ENCODE peak calls at places on chromosomes 3 and 15, in ten cellular contexts. O, N, B, L, Z, W, K, G, P and I are unnamed samples.

GRCh38 chr3:15113468-15113867 is 14.5 kb upstream of the RBSN start:
- DNase-seq in G (no peak), O (no peak), L (no peak), P (no peak), W (no peak), B (no peak), N (no peak), Z (no peak), K (no peak), I (no peak)

GRCh38 chr15:61155741-61156700 is 73.1 kb downstream of the RORA start:
- DNase-seq in O (peak), L (no peak), W (no peak), N (no peak), P (no peak), Z (no peak), B (peak), K (no peak), G (no peak), I (no peak)

GRCh38 chr3:195425849-195426248 is 17.0 kb downstream of the ACAP2 start:
- DNase-seq in K (no peak), O (no peak), P (no peak), G (no peak), L (no peak), W (no peak), N (no peak), B (no peak), Z (no peak), I (no peak)

GRCh38 chr15:44735482-44736260 is 657 bp upstream of the TRIM69 start:
- DNase-seq in Z (no peak), L (no peak), P (no peak), B (no peak), O (no peak), K (no peak), G (no peak), W (no peak), N (no peak), I (no peak)

GRCh38 chr15:40307421-40308165 is at the start of gene PLCB2:
- DNase-seq in W (no peak), G (no peak), Z (no peak), L (peak), O (no peak), P (peak), B (no peak), K (no peak), N (no peak), I (peak)

GRCh38 chr3:8497582-8497981 is 4.0 kb upstream of the LMCD1 start:
- DNase-seq in Z (no peak), P (no peak), O (peak), G (no peak), K (no peak), L (no peak), W (no peak), B (peak), N (no peak), I (no peak)

GRCh38 chr3:14352002-14352627 is 50.3 kb upstream of the SLC6A6 start:
- DNase-seq in L (peak), N (no peak), K (no peak), G (no peak), Z (no peak), W (no peak), B (no peak), P (no peak), O (peak), I (no peak)

GRCh38 chr3:22089284-22089683 is 338.3 kb upstream of the ZNF385D start:
- DNase-seq in B (peak), O (peak), K (no peak), P (no peak), G (no peak), Z (no peak), L (peak), N (no peak), W (no peak), I (no peak)

GRCh38 chr3:186002884-186003472 is 65.2 kb upstream of the TRA2B start:
- DNase-seq in N (no peak), K (peak), P (no peak), Z (peak), O (peak), B (no peak), W (no peak), G (no peak), L (peak), I (no peak)

GRCh38 chr3:42503957-42504333 is 1.5 kb downstream of the VIPR1 start:
- DNase-seq in G (no peak), N (no peak), L (no peak), Z (no peak), W (no peak), B (no peak), K (no peak), P (no peak), O (no peak), I (no peak)

GRCh38 chr3:118548434-118548833 is 486.2 kb downstream of the IGSF11 start:
- DNase-seq in B (no peak), O (no peak), Z (no peak), G (no peak), P (no peak), K (no peak), L (no peak), W (no peak), N (no peak), I (no peak)

GRCh38 chr3:105822171-105823123 is 46.4 kb downstream of the CBLB start:
- DNase-seq in W (no peak), Z (no peak), N (no peak), K (no peak), L (no peak), B (no peak), G (no peak), O (no peak), P (no peak), I (no peak)

GRCh38 chr3:52286777-52287110 is 884 bp upstream of the GLYCTK start:
- DNase-seq in Z (no peak), L (peak), W (no peak), N (no peak), O (no peak), P (no peak), G (no peak), B (no peak), K (no peak), I (no peak)

GRCh38 chr15:101501703-101502373 is 12.3 kb upstream of the PCSK6 start:
- DNase-seq in Z (peak), O (peak), G (no peak), P (peak), L (peak), B (no peak), K (no peak), W (peak), N (no peak), I (peak)

GRCh38 chr3:127712461-127712860 is 39.7 kb downstream of the ABTB1 start:
- DNase-seq in W (no peak), K (no peak), L (no peak), G (no peak), N (no peak), P (no peak), Z (no peak), O (no peak), B (no peak), I (no peak)

GRCh38 chr15:28890711-28891495 is 5.1 kb downstream of the APBA2 start:
- DNase-seq in P (no peak), Z (no peak), W (no peak), K (no peak), L (no peak), O (no peak), N (no peak), G (no peak), B (no peak), I (peak)

GRCh38 chr3:131444180-131444579 is 58.6 kb downstream of the MRPL3 start:
- DNase-seq in O (no peak), G (no peak), K (no peak), L (no peak), W (no peak), B (no peak), Z (no peak), P (no peak), N (no peak), I (no peak)

GRCh38 chr15:83164409-83165404 is 42.9 kb downstream of the HDGFL3 start:
- DNase-seq in Z (no peak), B (no peak), L (no peak), O (peak), P (no peak), K (no peak), G (no peak), N (no peak), W (no peak), I (no peak)

GRCh38 chr3:178169421-178169820 is 366.8 kb upstream of the KCNMB2 start:
- DNase-seq in K (no peak), W (no peak), P (no peak), O (no peak), N (no peak), G (no peak), L (no peak), Z (no peak), B (no peak), I (no peak)